ENCODE peak calls at places on chromosomes 6 and 20, in nine cellular contexts. J is uterus, K is omental fat pad, T is sigmoid colon, U is testis, N is hepatocyte, M is thoracic aorta, I is HFF-Myc, A is fibroblast of mammary gland. V is an unnamed sample.

GRCh38 chr20:5061209-5061608 is 58.5 kb downstream of the PCNA start:
- DNase-seq in J (no peak), K (no peak), T (no peak), U (no peak), N (peak; percentile 19), M (no peak), I (no peak), A (peak; percentile 39), V (no peak)

GRCh38 chr6:96878101-96878500 is 19.6 kb downstream of the NDUFAF4 start:
- DNase-seq in J (no peak), K (no peak), T (no peak), U (no peak), N (no peak), M (no peak), I (no peak), A (no peak), V (peak; percentile 23)

GRCh38 chr6:132198896-132199295 is 202.4 kb downstream of the MOXD1 start:
- DNase-seq in J (no peak), K (no peak), T (no peak), U (no peak), N (no peak), M (no peak), I (no peak), A (peak; percentile 84), V (peak; percentile 47)

GRCh38 chr6:43644940-43645612 is at the start of gene RSPH9:
- DNase-seq in J (peak; percentile 77), K (peak; percentile 61), T (peak; percentile 83), U (peak; percentile 75), N (peak; percentile 86), M (no peak), I (no peak), A (peak; percentile 80), V (no peak)

GRCh38 chr6:81751388-81752083 is 945 bp downstream of the TENT5A start:
- DNase-seq in J (peak; percentile 58), K (no peak), T (peak; percentile 85), U (peak; percentile 71), N (peak; percentile 63), M (no peak), I (no peak), A (no peak), V (no peak)

GRCh38 chr6:2952557-2953095 is 18.7 kb downstream of the SERPINB6 start:
- DNase-seq in J (peak; percentile 85), K (peak; percentile 52), T (peak; percentile 93), U (peak; percentile 80), N (peak; percentile 85), M (peak; percentile 33), I (peak; percentile 85), A (peak; percentile 83), V (peak; percentile 75)

GRCh38 chr6:129207832-129208231 is 324.9 kb downstream of the LAMA2 start:
- DNase-seq in J (no peak), K (no peak), T (no peak), U (no peak), N (no peak), M (no peak), I (no peak), A (no peak), V (no peak)

GRCh38 chr20:63234693-63235398 is 859 bp upstream of the BIRC7 start:
- DNase-seq in J (no peak), K (no peak), T (no peak), U (no peak), N (peak; percentile 74), M (no peak), I (no peak), A (no peak), V (no peak)

GRCh38 chr6:75747371-75747984 is 1.6 kb upstream of the MYO6 start:
- DNase-seq in J (no peak), K (no peak), T (no peak), U (no peak), N (no peak), M (no peak), I (no peak), A (no peak), V (no peak)

GRCh38 chr6:139161817-139162284 is 27.0 kb downstream of the HECA start:
- DNase-seq in J (no peak), K (no peak), T (no peak), U (no peak), N (no peak), M (no peak), I (no peak), A (no peak), V (no peak)

GRCh38 chr6:21504790-21505189 is 88.8 kb upstream of the SOX4 start:
- DNase-seq in J (no peak), K (no peak), T (no peak), U (no peak), N (no peak), M (no peak), I (no peak), A (no peak), V (no peak)

GRCh38 chr20:21225215-21225947 is 77.8 kb upstream of the XRN2 start:
- DNase-seq in J (no peak), K (no peak), T (no peak), U (no peak), N (no peak), M (no peak), I (no peak), A (peak; percentile 9), V (no peak)

GRCh38 chr20:45028424-45029136 is 62.3 kb downstream of the STK4 start:
- DNase-seq in J (no peak), K (no peak), T (no peak), U (no peak), N (no peak), M (no peak), I (no peak), A (no peak), V (no peak)

GRCh38 chr6:137734875-137735182 is 132.2 kb upstream of the TNFAIP3 start:
- DNase-seq in J (no peak), K (no peak), T (peak; percentile 68), U (no peak), N (no peak), M (no peak), I (no peak), A (peak; percentile 60), V (no peak)

GRCh38 chr20:44288252-44288651 is 22.8 kb downstream of the FITM2 start:
- DNase-seq in J (no peak), K (no peak), T (no peak), U (no peak), N (no peak), M (no peak), I (no peak), A (no peak), V (no peak)

GRCh38 chr20:60589624-60590023 is 631.4 kb downstream of the CDH26 start:
- DNase-seq in J (no peak), K (no peak), T (no peak), U (no peak), N (peak; percentile 34), M (no peak), I (no peak), A (peak; percentile 8), V (no peak)

GRCh38 chr6:145602927-145603326 is 132.4 kb downstream of the EPM2A start:
- DNase-seq in J (no peak), K (no peak), T (no peak), U (no peak), N (no peak), M (no peak), I (no peak), A (no peak), V (no peak)

DNA sequence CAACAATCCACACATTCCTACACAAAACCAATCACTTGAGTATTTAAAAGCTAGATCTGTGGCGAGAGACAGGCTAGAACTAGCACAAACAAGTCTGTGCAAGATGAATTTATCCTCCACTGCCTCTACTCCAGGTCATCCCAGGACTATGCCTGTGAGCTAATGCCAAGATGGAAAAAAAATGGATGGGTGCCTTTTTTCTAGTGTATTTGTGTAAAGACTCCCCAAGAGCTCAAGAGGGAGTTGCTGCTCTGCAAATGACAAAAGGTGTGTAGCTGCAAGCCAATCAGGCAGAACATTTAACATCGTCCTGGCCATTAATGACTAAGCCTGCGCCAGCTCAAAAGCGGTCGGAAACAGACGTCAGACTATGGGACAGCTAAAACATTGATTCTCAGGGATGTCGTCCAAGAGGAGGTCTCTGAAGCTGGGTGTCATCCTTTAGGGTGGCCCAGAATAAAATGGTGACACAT is 21.9 kb downstream of the ATXN1 start:
- DNase-seq in J (no peak), K (no peak), T (peak; percentile 74), U (no peak), N (no peak), M (no peak), I (no peak), A (peak; percentile 75), V (no peak)
- TF ChIP-seq CTCF in J (no peak), K (no peak), T (peak; percentile 15), U (no peak), N (no peak), M (no peak), I (no peak), A (no peak), V (no peak)

DNA sequence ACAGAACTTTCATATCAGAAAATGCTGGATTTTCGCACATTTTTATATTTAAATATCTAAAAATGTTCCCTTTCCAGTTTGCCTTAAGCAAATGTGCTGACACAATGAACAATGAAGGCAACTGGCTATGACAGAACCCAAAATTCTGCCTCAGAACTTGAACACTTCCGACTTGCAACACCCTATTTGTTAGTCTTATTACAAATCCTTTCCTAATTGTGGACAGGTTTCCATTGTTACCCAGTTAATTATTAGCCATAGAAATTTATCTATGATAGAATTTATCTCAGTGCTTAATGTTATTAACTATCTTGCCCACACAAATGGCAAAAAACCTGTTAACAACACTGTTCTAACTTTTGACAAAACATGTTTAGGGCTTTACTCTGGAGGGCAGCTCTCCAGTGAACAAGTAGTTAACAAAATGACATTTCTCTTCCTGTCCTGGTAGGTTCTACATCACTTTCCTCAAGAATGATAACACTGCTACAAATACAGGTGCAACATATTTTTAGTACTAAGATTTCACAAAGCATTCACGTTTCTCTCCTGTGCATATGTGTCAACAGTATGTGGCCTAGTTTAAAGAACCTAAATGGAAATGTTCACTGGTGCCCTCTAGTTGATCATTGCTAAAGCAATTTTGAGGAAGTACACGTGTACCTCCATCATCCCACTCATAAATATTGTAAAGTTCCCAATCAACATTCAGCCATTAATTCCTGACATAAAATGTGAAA is 58.4 kb downstream of the HIVEP2 start:
- DNase-seq in J (no peak), K (no peak), T (no peak), U (no peak), N (peak; percentile 41), M (no peak), I (no peak), A (peak; percentile 75), V (no peak)
- TF ChIP-seq CTCF in J (peak; percentile 35), K (no peak), T (peak; percentile 25), U (no peak), N (peak; percentile 41), M (no peak), I (no peak), A (peak; percentile 49), V (peak; percentile 46)

DNA sequence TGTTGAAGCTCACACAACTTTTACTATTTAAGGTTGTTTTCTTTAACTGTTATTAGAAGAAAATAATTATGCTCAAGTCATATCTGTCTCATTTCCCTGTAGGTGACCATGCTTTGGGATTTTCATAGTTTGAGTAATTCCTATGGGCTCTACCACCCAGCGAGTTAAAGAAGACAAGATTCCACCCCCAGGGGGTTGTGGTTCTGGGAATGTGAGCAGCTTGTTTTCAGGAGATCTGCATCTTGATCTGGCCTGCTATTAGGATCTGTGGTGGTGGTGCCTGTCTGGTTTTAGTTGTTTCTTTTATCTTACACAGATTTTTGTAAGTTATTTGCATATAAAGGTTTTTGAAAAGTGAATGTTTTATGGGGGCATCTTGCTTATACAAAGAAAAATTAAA is 20.2 kb upstream of the REV3L start:
- DNase-seq in J (no peak), K (no peak), T (no peak), U (no peak), N (no peak), M (no peak), I (no peak), A (peak; percentile 40), V (no peak)
- TF ChIP-seq CTCF in J (no peak), K (no peak), T (no peak), U (no peak), N (no peak), M (no peak), I (no peak), A (no peak), V (no peak)

GRCh38 chr20:24842591-24843442 is 106.3 kb upstream of the CST7 start:
- DNase-seq in J (no peak), K (no peak), T (no peak), U (peak; percentile 67), N (no peak), M (no peak), I (no peak), A (no peak), V (no peak)
- TF ChIP-seq CTCF in J (no peak), K (no peak), T (no peak), U (no peak), N (no peak), M (no peak), I (no peak), A (no peak), V (no peak)

V was measured in AG04450.